ENCODE peak calls at places on chromosomes 12 and 14, in eight cellular contexts. One of them, this sample, is unnamed.

GRCh38 chr14:55221968-55222367 is 30.6 kb upstream of the DLGAP5 start:
- DNase-seq in ovary: no peak
- DNase-seq in RWPE2: no peak
- DNase-seq in AG04450: no peak
- DNase-seq in CD8-positive, alpha-beta memory T cell: no peak
- DNase-seq in Panc1: no peak
- DNase-seq in A549: no peak
- DNase-seq in tibial artery: no peak
- DNase-seq in this sample: peak; percentile 46

GRCh38 chr12:26274441-26275312 is 79.3 kb downstream of the SSPN start:
- DNase-seq in Panc1: peak; percentile 100
- DNase-seq in AG04450: peak; percentile 98
- DNase-seq in A549: peak; percentile 98
- DNase-seq in tibial artery: peak; percentile 94
- DNase-seq in CD8-positive, alpha-beta memory T cell: no peak
- DNase-seq in ovary: peak; percentile 92
- DNase-seq in RWPE2: peak; percentile 75
- DNase-seq in this sample: peak; percentile 99

GRCh38 chr12:109759595-109759994 is 46.0 kb downstream of the FAM222A start:
- DNase-seq in RWPE2: peak; percentile 21
- DNase-seq in tibial artery: peak; percentile 10
- DNase-seq in Panc1: no peak
- DNase-seq in AG04450: no peak
- DNase-seq in CD8-positive, alpha-beta memory T cell: no peak
- DNase-seq in ovary: peak; percentile 15
- DNase-seq in A549: no peak
- DNase-seq in this sample: no peak

GRCh38 chr14:69880051-69880487 is 853 bp downstream of the SMOC1 start:
- DNase-seq in Panc1: no peak
- DNase-seq in ovary: no peak
- DNase-seq in tibial artery: no peak
- DNase-seq in CD8-positive, alpha-beta memory T cell: no peak
- DNase-seq in A549: no peak
- DNase-seq in RWPE2: no peak
- DNase-seq in AG04450: no peak
- DNase-seq in this sample: no peak

GRCh38 chr14:97021571-97022171 is 224.5 kb downstream of the VRK1 start:
- DNase-seq in Panc1: no peak
- DNase-seq in ovary: no peak
- DNase-seq in RWPE2: no peak
- DNase-seq in tibial artery: no peak
- DNase-seq in A549: peak; percentile 33
- DNase-seq in AG04450: no peak
- DNase-seq in CD8-positive, alpha-beta memory T cell: no peak
- DNase-seq in this sample: no peak

GRCh38 chr14:68894802-68895201 is 84.3 kb downstream of the ACTN1 start:
- DNase-seq in CD8-positive, alpha-beta memory T cell: no peak
- DNase-seq in AG04450: peak; percentile 8
- DNase-seq in A549: no peak
- DNase-seq in ovary: no peak
- DNase-seq in Panc1: no peak
- DNase-seq in tibial artery: no peak
- DNase-seq in RWPE2: no peak
- DNase-seq in this sample: peak; percentile 64

GRCh38 chr12:115771065-115771464 is 506.4 kb downstream of the MED13L start:
- DNase-seq in A549: peak; percentile 51
- DNase-seq in ovary: no peak
- DNase-seq in Panc1: no peak
- DNase-seq in tibial artery: no peak
- DNase-seq in AG04450: no peak
- DNase-seq in CD8-positive, alpha-beta memory T cell: no peak
- DNase-seq in RWPE2: no peak
- DNase-seq in this sample: no peak

GRCh38 chr12:54018608-54018984 is 9.6 kb upstream of the HOXC6 start:
- DNase-seq in RWPE2: no peak
- DNase-seq in A549: no peak
- DNase-seq in Panc1: no peak
- DNase-seq in ovary: peak; percentile 89
- DNase-seq in CD8-positive, alpha-beta memory T cell: no peak
- DNase-seq in AG04450: no peak
- DNase-seq in tibial artery: no peak
- DNase-seq in this sample: no peak

GRCh38 chr12:128994869-128995268 is 141.6 kb downstream of the GLT1D1 start:
- DNase-seq in AG04450: no peak
- DNase-seq in RWPE2: no peak
- DNase-seq in tibial artery: no peak
- DNase-seq in A549: no peak
- DNase-seq in Panc1: no peak
- DNase-seq in ovary: no peak
- DNase-seq in CD8-positive, alpha-beta memory T cell: no peak
- DNase-seq in this sample: no peak

GRCh38 chr14:59358105-59358504 is 107.1 kb downstream of the GPR135 start:
- DNase-seq in A549: peak; percentile 73
- DNase-seq in CD8-positive, alpha-beta memory T cell: no peak
- DNase-seq in ovary: peak; percentile 25
- DNase-seq in Panc1: no peak
- DNase-seq in tibial artery: peak; percentile 48
- DNase-seq in RWPE2: peak; percentile 83
- DNase-seq in AG04450: no peak
- DNase-seq in this sample: peak; percentile 92

GRCh38 chr14:98964171-98964570 is 307.8 kb downstream of the BCL11B start:
- DNase-seq in Panc1: no peak
- DNase-seq in RWPE2: no peak
- DNase-seq in tibial artery: no peak
- DNase-seq in A549: no peak
- DNase-seq in CD8-positive, alpha-beta memory T cell: peak; percentile 19
- DNase-seq in AG04450: no peak
- DNase-seq in ovary: no peak
- DNase-seq in this sample: no peak

GRCh38 chr12:52081263-52081733 is 1.8 kb downstream of the SMIM41 start:
- DNase-seq in Panc1: no peak
- DNase-seq in A549: no peak
- DNase-seq in AG04450: no peak
- DNase-seq in tibial artery: no peak
- DNase-seq in CD8-positive, alpha-beta memory T cell: peak; percentile 21
- DNase-seq in ovary: peak; percentile 61
- DNase-seq in RWPE2: no peak
- DNase-seq in this sample: no peak

GRCh38 chr12:50507930-50508329 is 3.1 kb downstream of the DIP2B start:
- DNase-seq in Panc1: no peak
- DNase-seq in RWPE2: no peak
- DNase-seq in A549: no peak
- DNase-seq in CD8-positive, alpha-beta memory T cell: peak; percentile 35
- DNase-seq in ovary: no peak
- DNase-seq in tibial artery: no peak
- DNase-seq in AG04450: no peak
- DNase-seq in this sample: peak; percentile 35

GRCh38 chr12:108141600-108142145 is 12.6 kb downstream of the WSCD2 start:
- DNase-seq in Panc1: no peak
- DNase-seq in CD8-positive, alpha-beta memory T cell: no peak
- DNase-seq in ovary: no peak
- DNase-seq in AG04450: no peak
- DNase-seq in RWPE2: no peak
- DNase-seq in tibial artery: no peak
- DNase-seq in A549: no peak
- DNase-seq in this sample: no peak

GRCh38 chr14:39474416-39474911 is 42.2 kb upstream of the FBXO33 start:
- DNase-seq in AG04450: no peak
- DNase-seq in ovary: no peak
- DNase-seq in Panc1: no peak
- DNase-seq in RWPE2: no peak
- DNase-seq in A549: no peak
- DNase-seq in tibial artery: no peak
- DNase-seq in CD8-positive, alpha-beta memory T cell: no peak
- DNase-seq in this sample: no peak

GRCh38 chr14:71716371-71716770 is 215.9 kb upstream of the RGS6 start:
- DNase-seq in tibial artery: no peak
- DNase-seq in ovary: no peak
- DNase-seq in A549: no peak
- DNase-seq in Panc1: no peak
- DNase-seq in AG04450: no peak
- DNase-seq in RWPE2: no peak
- DNase-seq in CD8-positive, alpha-beta memory T cell: no peak
- DNase-seq in this sample: no peak

GRCh38 chr14:65772901-65773574 is 360.5 kb downstream of the FUT8 start:
- DNase-seq in CD8-positive, alpha-beta memory T cell: no peak
- DNase-seq in RWPE2: no peak
- DNase-seq in AG04450: no peak
- DNase-seq in ovary: no peak
- DNase-seq in A549: no peak
- DNase-seq in tibial artery: no peak
- DNase-seq in Panc1: no peak
- DNase-seq in this sample: no peak

GRCh38 chr12:50062733-50063452 is 5.5 kb downstream of the ASIC1 start:
- DNase-seq in ovary: no peak
- DNase-seq in AG04450: no peak
- DNase-seq in tibial artery: no peak
- DNase-seq in A549: no peak
- DNase-seq in Panc1: no peak
- DNase-seq in CD8-positive, alpha-beta memory T cell: no peak
- DNase-seq in RWPE2: no peak
- DNase-seq in this sample: no peak

GRCh38 chr12:104467346-104467837 is 10.6 kb downstream of the CHST11 start:
- DNase-seq in CD8-positive, alpha-beta memory T cell: no peak
- DNase-seq in Panc1: no peak
- DNase-seq in tibial artery: no peak
- DNase-seq in ovary: no peak
- DNase-seq in RWPE2: no peak
- DNase-seq in A549: no peak
- DNase-seq in AG04450: no peak
- DNase-seq in this sample: no peak
- H3K27ac ChIP-seq in CD8-positive, alpha-beta memory T cell: peak overlapping the region; percentile 12
- H3K27ac ChIP-seq in Panc1: no peak overlapping the region
- H3K27ac ChIP-seq in tibial artery: no peak overlapping the region
- H3K27ac ChIP-seq in ovary: no peak overlapping the region
- H3K27ac ChIP-seq in RWPE2: no peak overlapping the region
- H3K27ac ChIP-seq in A549: no peak overlapping the region
- H3K27ac ChIP-seq in AG04450: no peak overlapping the region
- H3K27ac ChIP-seq in this sample: no peak overlapping the region

GRCh38 chr12:57837779-57838562 is 8.6 kb downstream of the CTDSP2 start:
- DNase-seq in A549: no peak
- DNase-seq in Panc1: no peak
- DNase-seq in CD8-positive, alpha-beta memory T cell: peak; percentile 52
- DNase-seq in AG04450: no peak
- DNase-seq in tibial artery: peak; percentile 62
- DNase-seq in ovary: no peak
- DNase-seq in RWPE2: no peak
- DNase-seq in this sample: peak; percentile 74
- H3K27ac ChIP-seq in A549: no peak overlapping the region
- H3K27ac ChIP-seq in Panc1: peak overlapping the region; percentile 83
- H3K27ac ChIP-seq in CD8-positive, alpha-beta memory T cell: no peak overlapping the region
- H3K27ac ChIP-seq in AG04450: peak overlapping the region; percentile 55
- H3K27ac ChIP-seq in tibial artery: peak overlapping the region; percentile 61
- H3K27ac ChIP-seq in ovary: peak overlapping the region; percentile 58
- H3K27ac ChIP-seq in RWPE2: peak overlapping the region; percentile 70
- H3K27ac ChIP-seq in this sample: no peak overlapping the region

DNA sequence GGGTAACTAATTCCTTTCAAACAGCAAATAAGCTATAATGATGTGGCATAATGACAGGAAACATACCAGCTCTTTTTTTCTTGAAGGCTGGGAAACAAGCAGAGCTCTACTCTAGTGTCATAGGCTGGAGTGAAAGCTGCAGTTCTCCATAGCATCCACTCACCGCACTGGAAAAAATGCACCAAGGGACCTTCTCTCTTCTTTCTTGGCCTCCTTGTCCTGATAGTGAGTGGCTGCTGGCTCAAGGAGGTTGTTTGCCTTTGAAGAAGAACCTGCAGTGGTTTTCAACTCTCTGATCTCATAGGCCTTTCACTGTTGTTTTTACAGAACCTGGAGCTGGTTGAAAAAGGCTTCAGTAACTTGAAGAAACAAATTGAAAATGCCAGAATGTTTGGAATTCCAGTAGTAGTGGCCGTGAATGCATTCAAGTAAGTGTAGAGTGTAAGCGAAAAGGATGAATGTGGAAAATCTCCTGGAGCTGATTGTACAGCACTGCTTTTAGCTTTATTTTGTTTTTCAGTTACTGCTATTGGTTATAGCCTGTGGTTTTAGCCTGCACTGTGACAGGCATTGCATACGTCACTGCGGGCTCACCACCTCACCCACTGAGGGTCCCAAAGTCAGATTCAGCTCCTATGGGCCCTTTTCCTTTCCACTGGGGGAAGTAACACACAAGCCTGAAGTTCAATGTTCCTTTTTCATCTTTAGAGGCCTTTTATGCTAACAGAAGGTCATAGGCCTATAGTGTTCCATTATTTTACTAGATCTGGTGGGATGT is 17.2 kb upstream of the AKAP5 start:
- DNase-seq in AG04450: no peak
- DNase-seq in Panc1: no peak
- DNase-seq in tibial artery: no peak
- DNase-seq in A549: no peak
- DNase-seq in CD8-positive, alpha-beta memory T cell: peak; percentile 17
- DNase-seq in RWPE2: no peak
- DNase-seq in ovary: no peak
- DNase-seq in this sample: no peak
- H3K27ac ChIP-seq in AG04450: no peak overlapping the region
- H3K27ac ChIP-seq in Panc1: no peak overlapping the region
- H3K27ac ChIP-seq in tibial artery: peak overlapping the region; percentile 46
- H3K27ac ChIP-seq in A549: no peak overlapping the region
- H3K27ac ChIP-seq in CD8-positive, alpha-beta memory T cell: peak overlapping the region; percentile 6
- H3K27ac ChIP-seq in RWPE2: no peak overlapping the region
- H3K27ac ChIP-seq in ovary: no peak overlapping the region
- H3K27ac ChIP-seq in this sample: no peak overlapping the region

DNA sequence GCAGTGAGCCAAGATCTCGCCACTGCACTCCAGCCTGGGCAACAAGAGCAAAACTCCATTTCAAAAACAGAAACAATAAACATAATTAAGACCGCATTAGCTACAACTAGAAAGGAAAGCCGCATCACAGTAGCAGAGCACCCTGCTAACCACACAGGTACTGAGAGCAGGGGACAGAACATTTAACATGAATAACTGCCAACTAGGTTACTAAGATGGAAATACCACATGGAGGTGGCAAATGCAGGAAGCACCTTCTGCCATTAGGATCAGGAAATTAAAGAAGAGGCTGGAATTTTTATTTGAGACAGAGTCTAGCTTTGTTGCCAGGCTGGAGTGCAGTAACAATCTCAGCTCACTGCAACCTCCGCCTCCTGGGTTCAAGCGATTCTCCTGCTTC is 41.9 kb downstream of the CDC42BPB start:
- DNase-seq in tibial artery: no peak
- DNase-seq in ovary: no peak
- DNase-seq in A549: no peak
- DNase-seq in AG04450: no peak
- DNase-seq in Panc1: no peak
- DNase-seq in CD8-positive, alpha-beta memory T cell: no peak
- DNase-seq in RWPE2: peak; percentile 2
- DNase-seq in this sample: no peak
- H3K27ac ChIP-seq in tibial artery: no peak overlapping the region
- H3K27ac ChIP-seq in ovary: no peak overlapping the region
- H3K27ac ChIP-seq in A549: peak overlapping the region; percentile 9
- H3K27ac ChIP-seq in AG04450: no peak overlapping the region
- H3K27ac ChIP-seq in Panc1: peak overlapping the region; percentile 21
- H3K27ac ChIP-seq in CD8-positive, alpha-beta memory T cell: no peak overlapping the region
- H3K27ac ChIP-seq in RWPE2: peak overlapping the region; percentile 25
- H3K27ac ChIP-seq in this sample: no peak overlapping the region

DNA sequence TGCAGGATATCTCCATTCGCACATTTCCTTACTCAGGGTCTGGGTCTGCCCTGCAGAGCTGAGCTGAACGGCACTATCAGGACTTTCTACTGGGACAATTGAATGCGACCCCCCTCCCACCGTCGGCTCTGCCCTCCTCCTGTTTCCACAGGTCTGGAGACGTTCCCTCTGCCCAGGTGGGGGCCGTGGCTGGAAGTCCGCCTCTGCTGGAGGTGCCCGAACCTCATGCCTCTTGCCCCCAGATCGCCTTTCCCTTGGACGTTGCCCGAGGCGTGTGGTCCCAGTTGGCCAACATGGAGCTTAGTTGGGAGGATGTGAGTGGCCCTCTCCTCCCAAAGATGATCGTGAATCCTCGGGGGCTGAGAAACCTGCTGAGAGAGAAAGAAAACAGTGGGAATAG is 21.2 kb upstream of the KLC1 start:
- DNase-seq in Panc1: no peak
- DNase-seq in RWPE2: no peak
- DNase-seq in AG04450: no peak
- DNase-seq in CD8-positive, alpha-beta memory T cell: no peak
- DNase-seq in ovary: no peak
- DNase-seq in A549: no peak
- DNase-seq in tibial artery: no peak
- DNase-seq in this sample: no peak
- H3K27ac ChIP-seq in Panc1: no peak overlapping the region
- H3K27ac ChIP-seq in RWPE2: no peak overlapping the region
- H3K27ac ChIP-seq in AG04450: no peak overlapping the region
- H3K27ac ChIP-seq in CD8-positive, alpha-beta memory T cell: no peak overlapping the region
- H3K27ac ChIP-seq in ovary: no peak overlapping the region
- H3K27ac ChIP-seq in A549: no peak overlapping the region
- H3K27ac ChIP-seq in tibial artery: no peak overlapping the region
- H3K27ac ChIP-seq in this sample: no peak overlapping the region